ENCODE peak calls at places on chromosome 3, in seven cellular contexts. A is fibroblast of the aortic adventitia, Y is nephron progenitor cell, L is transverse colon, E is SK-N-SH, W is glutamatergic neuron, C is GM06990. O is an unnamed sample.

GRCh38 chr3:12229144-12229871 is 59.6 kb upstream of the PPARG start:
- DNase-seq in A (no peak), Y (no peak), L (no peak), E (no peak), W (no peak), C (no peak), O (no peak)

GRCh38 chr3:143121240-143122088 is 1.9 kb downstream of the CHST2 start:
- DNase-seq in A (peak; percentile 52), Y (peak; percentile 64), L (peak; percentile 50), E (peak; percentile 60), W (peak; percentile 89), C (peak; percentile 85), O (peak; percentile 84)

GRCh38 chr3:20225769-20226168 is 39.8 kb upstream of the SGO1 start:
- DNase-seq in A (peak; percentile 51), Y (no peak), L (no peak), E (peak; percentile 28), W (no peak), C (no peak), O (peak; percentile 10)

GRCh38 chr3:148158210-148158609 is 539.5 kb upstream of the AGTR1 start:
- DNase-seq in A (peak; percentile 93), Y (no peak), L (no peak), E (no peak), W (no peak), C (no peak), O (no peak)

GRCh38 chr3:113266738-113267137 is 55.4 kb downstream of the BOC start:
- DNase-seq in A (no peak), Y (no peak), L (no peak), E (no peak), W (no peak), C (no peak), O (no peak)

GRCh38 chr3:128488995-128489859 is 3.8 kb downstream of the GATA2 start:
- DNase-seq in A (peak; percentile 49), Y (peak; percentile 63), L (no peak), E (peak; percentile 78), W (peak; percentile 71), C (no peak), O (peak; percentile 65)

GRCh38 chr3:177335728-177336127 is 138.4 kb upstream of the TBL1XR1 start:
- DNase-seq in A (peak; percentile 57), Y (no peak), L (no peak), E (no peak), W (no peak), C (no peak), O (no peak)

GRCh38 chr3:12816521-12817340 is 20.3 kb downstream of the CAND2 start:
- DNase-seq in A (no peak), Y (no peak), L (no peak), E (no peak), W (no peak), C (no peak), O (no peak)

GRCh38 chr3:160376681-160377080 is 22.3 kb downstream of the IFT80 start:
- DNase-seq in A (peak; percentile 70), Y (no peak), L (no peak), E (no peak), W (no peak), C (no peak), O (no peak)

GRCh38 chr3:150370982-150371381 is 37.1 kb upstream of the TSC22D2 start:
- DNase-seq in A (peak; percentile 28), Y (no peak), L (no peak), E (no peak), W (no peak), C (no peak), O (no peak)

GRCh38 chr3:127674099-127674792 is 1.5 kb downstream of the ABTB1 start:
- DNase-seq in A (no peak), Y (no peak), L (no peak), E (no peak), W (no peak), C (no peak), O (no peak)

GRCh38 chr3:58585005-58585786 is 8.0 kb upstream of the FAM107A start:
- DNase-seq in A (peak; percentile 69), Y (peak; percentile 85), L (peak; percentile 81), E (peak; percentile 94), W (peak; percentile 88), C (peak; percentile 78), O (peak; percentile 78)

GRCh38 chr3:197874064-197874463 is 75.9 kb upstream of the RPL35A start:
- DNase-seq in A (no peak), Y (no peak), L (no peak), E (no peak), W (no peak), C (no peak), O (no peak)

GRCh38 chr3:27613846-27614500 is 108.2 kb downstream of the EOMES start:
- DNase-seq in A (peak; percentile 72), Y (no peak), L (no peak), E (no peak), W (no peak), C (no peak), O (no peak)

GRCh38 chr3:195441051-195441450 is 1.8 kb downstream of the ACAP2 start:
- DNase-seq in A (peak; percentile 34), Y (no peak), L (no peak), E (no peak), W (no peak), C (no peak), O (no peak)

GRCh38 chr3:161273589-161274218 is 52.6 kb downstream of the NMD3 start:
- DNase-seq in A (peak; percentile 75), Y (peak; percentile 20), L (no peak), E (peak; percentile 6), W (no peak), C (no peak), O (no peak)

GRCh38 chr3:129556890-129557736 is 14.1 kb downstream of the H1-8 start:
- DNase-seq in A (peak; percentile 44), Y (no peak), L (no peak), E (no peak), W (no peak), C (no peak), O (no peak)

GRCh38 chr3:189355481-189356201 is 183.9 kb downstream of the TPRG1 start:
- DNase-seq in A (peak; percentile 82), Y (no peak), L (peak; percentile 23), E (no peak), W (no peak), C (no peak), O (no peak)

GRCh38 chr3:154214320-154214719 is 93.1 kb downstream of the ARHGEF26 start:
- DNase-seq in A (peak; percentile 39), Y (no peak), L (no peak), E (no peak), W (no peak), C (no peak), O (no peak)

GRCh38 chr3:5568451-5568850 is 380.9 kb downstream of the EDEM1 start:
- DNase-seq in A (no peak), Y (peak; percentile 4), L (peak; percentile 44), E (no peak), W (no peak), C (no peak), O (no peak)

GRCh38 chr3:89446593-89446992 is 339.2 kb downstream of the EPHA3 start:
- DNase-seq in A (no peak), Y (no peak), L (no peak), E (no peak), W (no peak), C (no peak), O (no peak)

GRCh38 chr3:111335512-111335911 is 206.5 kb upstream of the CD96 start:
- DNase-seq in A (no peak), Y (no peak), L (no peak), E (no peak), W (no peak), C (no peak), O (no peak)

GRCh38 chr3:45409921-45410320 is 21.5 kb downstream of the LARS2 start:
- DNase-seq in A (peak; percentile 18), Y (no peak), L (no peak), E (no peak), W (no peak), C (no peak), O (no peak)

GRCh38 chr3:113832477-113833164 is 6.0 kb upstream of the GRAMD1C start:
- DNase-seq in A (peak; percentile 39), Y (no peak), L (no peak), E (no peak), W (no peak), C (no peak), O (no peak)

DNA sequence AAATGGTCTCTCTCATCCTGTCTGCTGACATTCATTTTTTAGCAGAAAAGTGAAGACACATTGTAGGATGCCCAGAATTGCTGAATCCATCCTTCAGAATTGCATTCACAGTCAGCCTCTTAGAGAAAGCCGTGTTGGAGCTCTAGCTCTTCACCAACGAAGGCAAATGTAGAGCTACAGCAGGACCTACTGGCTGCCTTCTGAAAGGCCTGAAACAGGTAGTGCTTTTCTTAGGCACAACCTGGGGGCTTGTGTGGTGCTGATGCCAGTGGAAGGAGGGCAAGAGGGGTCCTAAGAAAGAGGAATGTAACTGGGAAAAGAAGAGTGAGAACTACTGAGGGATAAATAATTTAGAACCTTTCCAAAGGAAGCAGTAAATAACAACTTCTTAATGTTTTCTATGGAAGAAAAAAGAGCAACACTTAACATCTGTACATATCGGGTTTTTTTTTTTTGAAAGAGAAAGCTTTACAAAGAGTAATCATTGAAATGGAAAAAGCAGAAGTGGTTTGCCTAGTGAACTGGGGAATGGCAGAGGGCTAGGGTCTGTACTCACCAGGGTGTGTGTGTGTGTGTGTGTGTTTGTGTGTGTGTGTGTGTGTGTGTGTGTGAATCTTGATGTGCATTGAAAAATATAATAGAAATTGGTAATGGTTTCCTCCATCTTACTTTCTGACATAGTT is 297.8 kb downstream of the SATB1 start:
- DNase-seq in A (no peak), Y (no peak), L (no peak), E (no peak), W (no peak), C (peak; percentile 25), O (peak; percentile 51)
- TF ChIP-seq CTCF in A (no peak), Y (no peak), L (no peak), E (no peak), W (no peak), C (peak; percentile 10), O (no peak)

DNA sequence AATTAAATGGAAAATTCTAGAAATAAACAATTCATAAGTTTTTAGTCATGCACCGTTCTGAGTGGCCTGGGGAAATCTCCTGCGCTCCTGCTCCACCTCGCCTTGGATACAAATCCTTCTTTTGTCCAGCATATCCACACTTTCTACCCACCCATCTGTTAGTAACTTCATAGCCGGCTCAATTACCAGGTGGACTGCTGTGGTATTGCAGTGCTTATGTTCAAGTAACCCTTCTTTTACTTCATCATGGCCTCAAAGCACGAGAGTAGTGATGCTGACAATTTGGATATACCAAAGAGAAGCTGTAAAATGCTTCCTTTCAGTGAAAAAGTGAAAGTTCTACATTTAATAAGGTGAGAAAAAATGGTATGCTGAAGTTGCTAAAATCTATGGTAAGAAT is 142.3 kb upstream of the CHL1 start:
- DNase-seq in A (no peak), Y (no peak), L (no peak), E (no peak), W (no peak), C (no peak), O (no peak)
- TF ChIP-seq CTCF in A (no peak), Y (no peak), L (no peak), E (no peak), W (peak; percentile 26), C (no peak), O (no peak)

GRCh38 chr3:103306081-103306480 is 871.3 kb downstream of the ZPLD1 start:
- DNase-seq in A (no peak), Y (no peak), L (no peak), E (no peak), W (no peak), C (no peak), O (no peak)

GRCh38 chr3:103308921-103309320 is 874.1 kb downstream of the ZPLD1 start:
- DNase-seq in A (no peak), Y (no peak), L (no peak), E (no peak), W (peak; percentile 14), C (no peak), O (no peak)
- TF ChIP-seq CTCF in A (no peak), Y (peak; percentile 34), L (no peak), E (peak; percentile 18), W (peak; percentile 49), C (peak; percentile 6), O (no peak)

GRCh38 chr3:33884204-33884561 is 85.8 kb downstream of the PDCD6IP start:
- DNase-seq in A (peak; percentile 63), Y (no peak), L (no peak), E (no peak), W (no peak), C (no peak), O (no peak)
- TF ChIP-seq CTCF in A (peak; percentile 76), Y (no peak), L (peak; percentile 15), E (no peak), W (no peak), C (no peak), O (no peak)